ENCODE peak calls at places on chromosomes 2 and 18, in five cellular contexts. J is neuronal stem cell, C is mesenchymal stem cell, D is trophoblast cell, W is H1. R is an unnamed sample.
A peak's percentile ranks its signal among the peaks of the same experiment; 100 is the strongest.

GRCh38 chr2:118168606-118169005 is 80.3 kb downstream of the INSIG2 start:
- DNase-seq in C (no peak), J (no peak), W (no peak), D (peak; percentile 55), R (no peak)

GRCh38 chr2:9547272-9547991 is 8.2 kb downstream of the ADAM17 start:
- DNase-seq in W (no peak), J (no peak), C (peak; percentile 83), D (no peak), R (no peak)

GRCh38 chr2:150464270-150464669 is 23.2 kb downstream of the RND3 start:
- DNase-seq in J (no peak), C (no peak), D (no peak), W (no peak), R (no peak)

GRCh38 chr2:85704800-85705679 is 10.9 kb downstream of the GNLY start:
- DNase-seq in D (no peak), J (no peak), C (no peak), W (no peak), R (no peak)

GRCh38 chr2:127115471-127116199 is 8.7 kb upstream of the BIN1 start:
- DNase-seq in D (no peak), W (no peak), C (no peak), J (no peak), R (peak; percentile 20)

GRCh38 chr2:233602076-233602475 is 15.4 kb upstream of the UGT1A8 start:
- DNase-seq in D (no peak), W (no peak), J (no peak), C (no peak), R (no peak)

GRCh38 chr2:110853516-110853915 is 121.1 kb downstream of the ACOXL start:
- DNase-seq in D (peak; percentile 15), W (no peak), J (no peak), C (peak; percentile 21), R (peak; percentile 56)

GRCh38 chr2:175180701-175181103 is 808 bp downstream of the ATP5MC3 start:
- DNase-seq in J (no peak), C (peak; percentile 70), D (no peak), W (no peak), R (peak; percentile 36)

GRCh38 chr2:64207573-64207972 is 63.4 kb upstream of the PELI1 start:
- DNase-seq in W (no peak), J (no peak), D (no peak), C (no peak), R (no peak)

GRCh38 chr2:12173271-12173942 is 427.0 kb downstream of the LPIN1 start:
- DNase-seq in C (peak; percentile 42), D (no peak), J (no peak), W (no peak), R (no peak)

GRCh38 chr2:190404487-190404886 is 3.7 kb upstream of the MFSD6 start:
- DNase-seq in D (peak; percentile 40), W (no peak), J (no peak), C (no peak), R (no peak)

GRCh38 chr2:152387046-152387445 is 52.1 kb downstream of the FMNL2 start:
- DNase-seq in J (no peak), D (no peak), W (no peak), C (peak; percentile 55), R (no peak)

GRCh38 chr2:99727199-99727598 is 237.4 kb upstream of the REV1 start:
- DNase-seq in C (no peak), D (no peak), J (no peak), W (no peak), R (no peak)

GRCh38 chr2:156340818-156341481 is 8.4 kb upstream of the NR4A2 start:
- DNase-seq in W (no peak), D (no peak), C (peak; percentile 61), J (peak; percentile 18), R (no peak)

GRCh38 chr2:47058061-47058931 is 96.8 kb downstream of the STPG4 start:
- DNase-seq in D (no peak), C (peak; percentile 97), W (no peak), J (no peak), R (no peak)

GRCh38 chr2:305366-305765 is 17.5 kb upstream of the ALKAL2 start:
- DNase-seq in J (no peak), D (no peak), C (no peak), W (no peak), R (no peak)

GRCh38 chr2:88638743-88639142 is 11.5 kb upstream of the EIF2AK3 start:
- DNase-seq in C (no peak), J (no peak), D (no peak), W (no peak), R (no peak)

GRCh38 chr18:9366126-9366714 is 31.6 kb downstream of the TWSG1 start:
- DNase-seq in D (peak; percentile 7), C (peak; percentile 47), W (peak; percentile 59), J (peak; percentile 4), R (peak; percentile 82)

GRCh38 chr18:50446629-50447028 is 71.8 kb downstream of the SKA1 start:
- DNase-seq in J (no peak), C (no peak), D (no peak), W (no peak), R (no peak)

GRCh38 chr18:22816266-22817176 is 116.6 kb upstream of the RBBP8 start:
- DNase-seq in J (no peak), D (no peak), C (no peak), W (no peak), R (no peak)

GRCh38 chr2:113986886-113987285 is 97.0 kb downstream of the ACTR3 start:
- DNase-seq in J (no peak), C (no peak), D (no peak), W (no peak), R (no peak)

GRCh38 chr18:37578886-37579513 is 13.4 kb upstream of the CELF4 start:
- DNase-seq in W (no peak), C (peak; percentile 8), J (no peak), D (no peak), R (no peak)

GRCh38 chr2:95281071-95281470 is 6.8 kb downstream of the PROM2 start:
- DNase-seq in D (no peak), J (no peak), W (no peak), C (no peak), R (no peak)
- H2BK12ac ChIP-seq in D (no peak overlapping the region), J (peak overlapping the region; percentile 35), W (no peak overlapping the region), C (no peak overlapping the region), R (no peak overlapping the region)

GRCh38 chr2:223100061-223100511 is 48.1 kb downstream of the KCNE4 start:
- DNase-seq in W (no peak), D (peak; percentile 7), J (no peak), C (peak; percentile 86), R (no peak)
- H2BK12ac ChIP-seq in W (no peak overlapping the region), D (peak overlapping the region; percentile 35), J (no peak overlapping the region), C (no peak overlapping the region), R (no peak overlapping the region)

DNA sequence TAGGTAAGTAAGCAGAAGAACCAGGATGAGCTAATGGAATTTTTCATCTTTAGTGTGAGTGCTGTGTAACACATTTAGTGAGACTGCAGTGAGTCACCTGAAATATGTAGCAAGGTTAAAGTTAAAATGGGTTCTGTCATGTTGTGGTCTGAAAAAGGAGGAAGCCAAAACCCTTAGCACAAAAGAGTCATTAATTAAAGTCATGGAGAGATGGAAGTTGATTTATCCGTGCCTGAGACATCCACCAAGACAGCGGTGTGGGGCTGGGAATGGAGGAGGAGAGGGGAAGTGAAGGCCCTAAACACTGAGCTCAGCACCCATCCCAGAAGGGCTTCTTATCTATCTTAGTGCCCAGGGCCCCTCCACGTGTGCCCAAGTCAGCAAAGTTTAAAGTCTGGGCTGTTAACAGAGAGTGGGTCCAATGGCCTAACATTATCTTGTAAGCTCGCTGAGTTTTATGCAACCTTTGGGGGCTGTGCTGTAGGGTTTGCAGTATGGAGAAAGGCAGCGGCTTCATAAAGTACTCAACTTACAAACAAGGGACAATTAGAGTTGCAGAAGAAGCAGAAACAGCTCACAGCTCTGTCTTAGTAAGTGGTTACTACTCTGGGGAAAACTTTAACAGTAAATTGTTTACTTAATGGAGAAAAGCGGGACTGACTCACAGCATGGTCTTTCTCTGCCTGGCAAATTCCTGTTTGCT is 9.3 kb downstream of the ENOSF1 start:
- DNase-seq in C (peak; percentile 97), W (no peak), D (no peak), J (no peak), R (no peak)
- H2BK12ac ChIP-seq in C (no peak overlapping the region), W (no peak overlapping the region), D (no peak overlapping the region), J (no peak overlapping the region), R (no peak overlapping the region)

DNA sequence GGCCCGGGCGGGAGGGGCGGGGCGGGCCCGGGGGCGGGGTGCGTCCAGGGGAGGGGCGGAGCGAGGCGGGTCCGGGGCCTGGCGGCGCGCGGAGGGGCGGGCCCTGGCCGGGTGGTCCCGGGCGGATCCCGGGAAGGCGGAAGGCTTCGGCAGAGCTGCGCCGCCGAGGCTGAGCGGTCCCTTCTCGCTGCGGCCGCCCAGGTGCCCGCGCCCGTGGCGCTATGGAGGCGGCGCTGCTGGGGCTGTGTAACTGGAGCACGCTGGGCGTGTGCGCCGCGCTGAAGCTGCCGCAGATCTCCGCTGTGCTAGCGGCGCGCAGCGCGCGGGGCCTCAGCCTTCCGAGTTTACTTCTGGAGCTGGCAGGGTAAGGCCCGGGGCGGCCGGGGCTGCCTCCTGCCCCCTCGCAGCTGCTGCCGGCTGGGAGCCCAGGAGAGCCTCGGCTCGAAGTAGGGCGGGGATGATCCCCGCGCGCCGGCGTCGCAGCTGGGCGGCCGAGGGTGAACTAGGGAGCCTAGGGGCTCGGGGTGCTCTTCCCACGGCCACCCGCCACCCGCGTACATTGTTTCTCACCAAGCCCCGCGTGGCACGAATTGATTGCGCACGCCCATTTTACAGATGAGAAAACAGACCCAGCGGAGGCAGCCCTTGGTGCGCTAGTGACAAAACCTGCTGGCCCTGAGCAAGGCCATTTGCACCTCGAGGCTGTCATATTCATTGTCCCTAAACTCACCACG is at the start of gene SLC66A3:
- DNase-seq in W (peak; percentile 50), C (peak; percentile 87), D (peak; percentile 77), J (peak; percentile 91), R (no peak)
- H2BK12ac ChIP-seq in W (peak within 1 kb of the TSS; percentile 50), C (peak within 1 kb of the TSS; percentile 21), D (no peak within 1 kb of the TSS), J (no peak within 1 kb of the TSS), R (no peak within 1 kb of the TSS)

GRCh38 chr18:13563390-13563805 is 163.0 kb downstream of the FAM210A start:
- DNase-seq in J (no peak), W (no peak), C (peak; percentile 4), D (no peak), R (no peak)
- H2BK12ac ChIP-seq in J (no peak overlapping the region), W (no peak overlapping the region), C (no peak overlapping the region), D (no peak overlapping the region), R (no peak overlapping the region)

R was measured in H9.